ENCODE peak calls at places on chromosomes 16 and 17, in eight cellular contexts. T, K, Z, M, A, W, I and Q are unnamed samples. For H3K27me3 and H3K4me1, the result is how much of the 10 kb centered on the place peaks cover.

GRCh38 chr17:67178555-67178954 is 66.4 kb downstream of the HELZ start:
- DNase-seq in T (no peak), K (no peak), Z (no peak), M (no peak), A (no peak), W (no peak), I (no peak), Q (no peak)

GRCh38 chr17:21279198-21279535 is 5.3 kb upstream of the MAP2K3 start:
- DNase-seq in T (no peak), K (no peak), Z (no peak), M (no peak), A (no peak), W (no peak), I (no peak), Q (no peak)

GRCh38 chr17:48432820-48433775 is 3.1 kb upstream of the SKAP1 start:
- DNase-seq in T (no peak), K (no peak), Z (no peak), M (no peak), A (no peak), W (no peak), I (no peak), Q (no peak)

GRCh38 chr16:69839798-69840409 is 77.8 kb downstream of the WWP2 start:
- DNase-seq in T (no peak), K (no peak), Z (no peak), M (no peak), A (no peak), W (no peak), I (peak), Q (no peak)

GRCh38 chr17:48618366-48618896 is 3.3 kb upstream of the HOXB8 start:
- DNase-seq in T (peak), K (peak), Z (peak), M (peak), A (peak), W (peak), I (peak), Q (peak)

GRCh38 chr16:29021471-29021870 is 36.6 kb downstream of the LAT start:
- DNase-seq in T (no peak), K (no peak), Z (no peak), M (no peak), A (no peak), W (no peak), I (no peak), Q (no peak)

GRCh38 chr16:85391769-85392583 is 221.1 kb upstream of the GSE1 start:
- DNase-seq in T (peak), K (no peak), Z (peak), M (peak), A (no peak), W (no peak), I (no peak), Q (no peak)

GRCh38 chr16:65180986-65181710 is 59.3 kb upstream of the CDH11 start:
- DNase-seq in T (no peak), K (no peak), Z (no peak), M (peak), A (peak), W (no peak), I (peak), Q (peak)

GRCh38 chr17:61221597-61222471 is 177.8 kb upstream of the TBX2 start:
- DNase-seq in T (peak), K (no peak), Z (no peak), M (no peak), A (no peak), W (no peak), I (no peak), Q (no peak)

GRCh38 chr16:84303023-84303422 is 8.3 kb downstream of the WFDC1 start:
- DNase-seq in T (peak), K (no peak), Z (no peak), M (no peak), A (peak), W (peak), I (peak), Q (peak)

GRCh38 chr17:73401911-73402310 is 90.1 kb upstream of the CDC42EP4 start:
- DNase-seq in T (peak), K (peak), Z (peak), M (no peak), A (peak), W (no peak), I (peak), Q (no peak)

GRCh38 chr16:71882505-71883192 is 1.3 kb downstream of the ZNF821 start:
- DNase-seq in T (peak), K (peak), Z (peak), M (peak), A (peak), W (peak), I (peak), Q (peak)

GRCh38 chr16:23014592-23014991 is 134.7 kb downstream of the USP31 start:
- DNase-seq in T (peak), K (no peak), Z (no peak), M (peak), A (no peak), W (no peak), I (no peak), Q (no peak)

DNA sequence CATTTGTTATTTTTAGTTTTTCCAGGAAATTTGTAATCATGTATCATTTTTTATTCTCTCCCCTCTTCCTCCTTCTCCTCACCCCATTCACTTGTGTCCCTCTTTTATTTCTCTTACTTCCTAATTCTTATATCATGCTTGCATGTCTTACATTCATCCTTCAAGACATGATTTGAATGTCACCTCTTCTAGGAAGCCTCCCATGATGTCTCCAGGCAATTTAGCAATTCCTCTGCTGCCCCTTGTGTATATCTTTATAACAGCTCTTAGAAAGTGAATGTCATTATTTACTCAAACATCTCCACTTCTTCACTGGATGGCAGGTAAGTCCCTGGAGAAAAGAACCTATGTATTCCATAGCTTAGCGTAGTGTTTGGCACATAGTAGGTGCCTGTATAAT is 7.8 kb downstream of the HNF1B start:
- DNase-seq in T (no peak), K (no peak), Z (no peak), M (peak), A (no peak), W (no peak), I (peak), Q (no peak)
- H3K27me3 ChIP-seq in T (under half), K (half or more), Z (under half), M (half or more), A (half or more), W (under half), I (under half), Q (half or more)

DNA sequence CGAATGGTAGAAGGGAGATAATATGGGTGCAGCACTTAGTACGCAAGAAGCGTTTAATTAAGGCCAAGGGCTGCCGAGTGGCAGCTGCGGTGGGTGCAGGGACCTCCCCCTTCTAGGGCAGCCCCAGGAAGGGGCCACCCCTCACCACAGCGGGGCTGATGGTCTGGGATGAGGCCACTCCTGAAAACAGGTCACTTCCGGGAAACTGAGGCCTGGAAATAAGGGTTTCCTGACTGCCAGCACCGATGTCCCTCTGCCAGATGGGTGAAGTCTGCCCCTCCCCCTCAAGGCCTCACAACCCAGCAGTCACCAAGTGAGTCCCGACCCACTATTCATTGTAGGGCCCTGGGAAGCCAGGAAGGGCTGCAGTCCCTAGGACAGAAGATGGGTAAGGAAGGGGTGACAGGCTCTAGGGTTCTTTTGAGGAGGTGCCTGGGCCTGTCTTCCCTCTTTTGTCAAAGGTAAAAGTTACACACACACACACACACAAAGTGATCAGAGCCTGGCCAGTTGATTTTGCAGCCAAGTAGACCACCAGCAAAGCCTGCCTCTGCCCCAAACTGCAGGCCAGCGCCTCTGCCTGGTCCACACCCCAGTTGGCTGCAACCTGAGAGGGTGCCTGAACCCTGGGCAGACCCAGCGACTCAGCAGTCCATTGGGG is 12.5 kb downstream of the SREBF1 start:
- DNase-seq in T (no peak), K (no peak), Z (peak), M (no peak), A (no peak), W (no peak), I (no peak), Q (no peak)
- H3K4me3 ChIP-seq in T (no peak), K (peak), Z (peak), M (peak), A (peak), W (peak), I (peak), Q (peak)

DNA sequence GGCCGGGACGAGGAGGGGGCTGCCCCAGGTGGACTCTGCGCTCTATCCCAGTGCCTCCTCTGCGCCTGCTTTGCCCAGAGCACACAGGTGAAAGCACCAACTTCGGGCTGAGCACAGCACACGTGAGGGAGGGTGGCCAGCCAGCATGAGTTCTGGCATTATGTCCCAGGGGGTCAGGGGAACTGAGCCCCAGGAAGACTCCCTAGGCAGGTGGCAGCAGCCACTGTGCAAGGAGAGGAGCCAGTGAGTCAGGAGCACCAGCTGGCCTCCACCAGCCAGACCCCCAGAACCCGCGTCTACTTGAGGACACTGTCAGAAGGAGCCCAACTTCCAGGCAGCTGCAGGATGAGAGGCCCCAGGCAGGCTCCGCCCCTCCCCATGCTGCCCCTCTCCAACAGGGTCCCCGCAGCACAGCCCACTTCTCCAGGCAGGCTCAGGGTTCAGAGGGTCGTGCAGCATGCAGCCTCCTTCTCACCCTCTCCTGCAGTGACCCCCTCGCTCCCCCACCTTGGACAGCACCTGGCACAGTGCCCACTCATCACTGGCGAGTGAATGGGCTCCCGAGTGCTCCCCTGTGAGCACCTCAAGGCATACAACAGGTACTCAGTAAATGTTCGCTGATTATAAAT is 44.2 kb upstream of the RASD1 start:
- DNase-seq in T (no peak), K (peak), Z (no peak), M (no peak), A (no peak), W (no peak), I (no peak), Q (no peak)
- H3K4me1 ChIP-seq in T (under half), K (under half), Z (under half), M (under half), A (under half), W (half or more), I (under half), Q (under half)

GRCh38 chr16:89006036-89006752 is 29.2 kb upstream of the CBFA2T3 start:
- DNase-seq in T (no peak), K (no peak), Z (no peak), M (no peak), A (no peak), W (peak), I (no peak), Q (no peak)

GRCh38 chr16:89003831-89004208 is 26.8 kb upstream of the CBFA2T3 start:
- DNase-seq in T (no peak), K (no peak), Z (no peak), M (no peak), A (no peak), W (no peak), I (no peak), Q (no peak)

GRCh38 chr16:89002851-89003830 is 26.1 kb upstream of the CBFA2T3 start:
- DNase-seq in T (no peak), K (no peak), Z (no peak), M (no peak), A (no peak), W (no peak), I (no peak), Q (no peak)

GRCh38 chr16:89005201-89006035 is 28.4 kb upstream of the CBFA2T3 start:
- DNase-seq in T (no peak), K (no peak), Z (no peak), M (no peak), A (no peak), W (peak), I (no peak), Q (no peak)

DNA sequence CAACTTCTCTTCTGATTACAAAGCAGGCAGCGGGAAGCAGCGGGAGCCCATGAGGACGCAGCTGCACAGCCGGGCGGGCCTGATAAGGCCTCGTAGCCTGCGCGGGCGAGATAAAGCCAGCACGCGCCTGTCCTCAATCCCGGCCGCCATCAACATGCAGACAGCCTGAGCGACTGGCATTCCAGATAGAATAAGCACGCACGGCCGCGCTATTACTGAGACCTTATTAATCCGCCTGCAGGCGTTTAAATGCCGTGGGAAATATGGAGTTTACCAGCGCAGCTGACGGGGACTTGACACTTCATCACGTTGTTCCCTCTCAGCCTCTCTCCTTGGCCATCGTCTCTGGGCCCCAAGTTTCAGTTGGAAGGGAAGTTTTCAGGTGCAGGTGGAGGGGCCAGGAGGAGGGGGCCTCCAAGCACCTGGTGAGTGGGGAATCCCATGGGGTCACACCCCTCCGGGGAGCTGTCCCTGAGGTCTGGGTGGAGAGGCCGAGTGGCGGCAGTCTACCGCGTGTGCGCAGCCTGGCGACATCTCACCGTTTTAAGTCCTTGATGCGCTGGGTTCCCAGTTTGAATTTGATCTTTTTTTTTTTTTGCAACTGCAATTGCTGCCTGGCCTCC is 27.3 kb upstream of the CBFA2T3 start:
- DNase-seq in T (no peak), K (no peak), Z (no peak), M (peak), A (peak), W (peak), I (no peak), Q (no peak)
- H3K27me3 ChIP-seq in T (under half), K (under half), Z (under half), M (under half), A (under half), W (under half), I (under half), Q (under half)

GRCh38 chr17:3914319-3914685 is 2.0 kb downstream of the P2RX1 start:
- DNase-seq in T (no peak), K (no peak), Z (no peak), M (no peak), A (no peak), W (no peak), I (no peak), Q (no peak)
- H3K4me3 ChIP-seq in T (no peak), K (no peak), Z (no peak), M (no peak), A (no peak), W (peak), I (no peak), Q (no peak)

GRCh38 chr16:66617728-66618127 is 13.2 kb downstream of the CMTM3 start:
- DNase-seq in T (no peak), K (no peak), Z (no peak), M (no peak), A (peak), W (no peak), I (no peak), Q (no peak)
- H3K4me1 ChIP-seq in T (under half), K (under half), Z (under half), M (half or more), A (half or more), W (under half), I (under half), Q (half or more)

GRCh38 chr16:12902511-12903324 is 1.3 kb downstream of the SHISA9 start:
- DNase-seq in T (no peak), K (peak), Z (no peak), M (no peak), A (no peak), W (no peak), I (no peak), Q (no peak)
- H3K27me3 ChIP-seq in T (under half), K (under half), Z (under half), M (half or more), A (half or more), W (under half), I (under half), Q (under half)

GRCh38 chr16:15486661-15487060 is 52.3 kb downstream of the BMERB1 start:
- DNase-seq in T (no peak), K (no peak), Z (no peak), M (no peak), A (no peak), W (no peak), I (no peak), Q (no peak)

GRCh38 chr16:15491430-15491829 is 57.0 kb downstream of the BMERB1 start:
- DNase-seq in T (no peak), K (no peak), Z (no peak), M (no peak), A (no peak), W (no peak), I (no peak), Q (no peak)

GRCh38 chr16:15487336-15488284 is 53.2 kb downstream of the BMERB1 start:
- DNase-seq in T (no peak), K (no peak), Z (no peak), M (no peak), A (no peak), W (no peak), I (no peak), Q (no peak)

GRCh38 chr16:15490123-15490711 is 55.8 kb downstream of the BMERB1 start:
- DNase-seq in T (no peak), K (no peak), Z (no peak), M (no peak), A (no peak), W (no peak), I (no peak), Q (no peak)

GRCh38 chr16:15489016-15489415 is 54.6 kb downstream of the BMERB1 start:
- DNase-seq in T (no peak), K (no peak), Z (no peak), M (no peak), A (no peak), W (no peak), I (no peak), Q (no peak)
- H3K4me3 ChIP-seq in T (no peak), K (no peak), Z (no peak), M (peak), A (no peak), W (peak), I (no peak), Q (peak)

GRCh38 chr16:68233085-68233834 is 2.7 kb downstream of the ESRP2 start:
- DNase-seq in T (no peak), K (no peak), Z (peak), M (no peak), A (no peak), W (no peak), I (no peak), Q (no peak)
- H3K4me1 ChIP-seq in T (under half), K (under half), Z (under half), M (under half), A (under half), W (under half), I (under half), Q (under half)

GRCh38 chr16:51151951-51152663 is 1.0 kb upstream of the SALL1 start:
- DNase-seq in T (peak), K (peak), Z (peak), M (peak), A (peak), W (no peak), I (peak), Q (peak)
- H3K27me3 ChIP-seq in T (under half), K (half or more), Z (under half), M (under half), A (under half), W (under half), I (half or more), Q (under half)